ENCODE peak calls at places on chromosomes 16 and 17, in ten cellular contexts. H, S, I, J, M, E, Q, K, O and V are unnamed samples.

GRCh38 chr16:67885545-67885944 is 860 bp downstream of the NRN1L start:
- DNase-seq in H (no peak), S (no peak), I (no peak), J (no peak), M (no peak), E (no peak), Q (no peak), K (no peak), O (no peak), V (no peak)

GRCh38 chr17:42695500-42695899 is 13.2 kb downstream of the CNTNAP1 start:
- DNase-seq in H (no peak), S (no peak), I (no peak), J (no peak), M (no peak), E (no peak), Q (no peak), K (no peak), O (no peak), V (no peak)

GRCh38 chr16:81796585-81797346 is 17.7 kb downstream of the PLCG2 start:
- DNase-seq in H (no peak), S (no peak), I (no peak), J (no peak), M (no peak), E (no peak), Q (no peak), K (no peak), O (no peak), V (no peak)

GRCh38 chr17:13374203-13375143 is 227.3 kb downstream of the HS3ST3A1 start:
- DNase-seq in H (no peak), S (no peak), I (peak; percentile 69), J (no peak), M (no peak), E (no peak), Q (no peak), K (no peak), O (no peak), V (no peak)

GRCh38 chr17:27232328-27232727 is 61.6 kb upstream of the WSB1 start:
- DNase-seq in H (no peak), S (no peak), I (no peak), J (no peak), M (no peak), E (no peak), Q (no peak), K (no peak), O (no peak), V (no peak)

GRCh38 chr16:29915590-29916247 is 10.3 kb downstream of the KCTD13 start:
- DNase-seq in H (no peak), S (no peak), I (no peak), J (no peak), M (no peak), E (no peak), Q (no peak), K (no peak), O (no peak), V (no peak)

GRCh38 chr16:86242244-86243122 is 267.8 kb upstream of the FOXF1 start:
- DNase-seq in H (no peak), S (no peak), I (no peak), J (no peak), M (no peak), E (no peak), Q (no peak), K (no peak), O (no peak), V (peak; percentile 8)

GRCh38 chr16:11079657-11080187 is 135.4 kb downstream of the CLEC16A start:
- DNase-seq in H (no peak), S (no peak), I (peak; percentile 88), J (no peak), M (no peak), E (no peak), Q (no peak), K (no peak), O (no peak), V (no peak)

GRCh38 chr17:77692571-77693161 is 265.8 kb upstream of the TNRC6C start:
- DNase-seq in H (no peak), S (no peak), I (peak; percentile 25), J (no peak), M (peak; percentile 32), E (no peak), Q (peak; percentile 32), K (no peak), O (no peak), V (no peak)

GRCh38 chr16:89071686-89072182 is 21.9 kb upstream of the ACSF3 start:
- DNase-seq in H (no peak), S (no peak), I (no peak), J (no peak), M (no peak), E (no peak), Q (no peak), K (no peak), O (no peak), V (no peak)

GRCh38 chr17:48253976-48254375 is 146.4 kb downstream of the SNX11 start:
- DNase-seq in H (no peak), S (no peak), I (no peak), J (no peak), M (no peak), E (no peak), Q (no peak), K (no peak), O (no peak), V (no peak)

GRCh38 chr16:11277607-11278337 is 1.5 kb upstream of the PRM2 start:
- DNase-seq in H (no peak), S (no peak), I (no peak), J (no peak), M (no peak), E (no peak), Q (no peak), K (no peak), O (no peak), V (no peak)